ENCODE peak calls at places on chromosomes 11 and 22, in eight cellular contexts. C, F, N, Y, G, V, T and R are unnamed samples.
A peak's percentile ranks its signal among the peaks of the same experiment; 100 is the strongest.

GRCh38 chr22:19876941-19877625 is 22.4 kb upstream of the GNB1L start:
- DNase-seq in N (no peak), F (no peak), T (no peak), V (no peak), G (no peak), C (no peak), Y (no peak), R (no peak)

GRCh38 chr11:113296447-113297205 is 17.8 kb upstream of the TTC12 start:
- DNase-seq in F (no peak), N (no peak), G (no peak), Y (no peak), V (no peak), C (no peak), T (no peak), R (no peak)

GRCh38 chr11:77580712-77581337 is 8.9 kb upstream of the AQP11 start:
- DNase-seq in C (peak; percentile 37), V (no peak), G (no peak), Y (no peak), N (peak; percentile 17), T (no peak), F (peak; percentile 8), R (no peak)

GRCh38 chr11:69086741-69087524 is 38.2 kb downstream of the TPCN2 start:
- DNase-seq in V (no peak), Y (no peak), F (no peak), G (no peak), N (no peak), C (no peak), T (no peak), R (no peak)

GRCh38 chr22:35437038-35437437 is 37.1 kb downstream of the MCM5 start:
- DNase-seq in F (no peak), T (no peak), N (no peak), G (no peak), C (no peak), V (no peak), Y (no peak), R (peak; percentile 39)

GRCh38 chr22:20206709-20207215 is 55.9 kb upstream of the CCDC188 start:
- DNase-seq in F (no peak), T (no peak), N (no peak), G (no peak), V (peak; percentile 51), Y (no peak), C (no peak), R (peak; percentile 72)

GRCh38 chr11:31375866-31376265 is 6.2 kb downstream of the DNAJC24 start:
- DNase-seq in G (no peak), N (no peak), Y (no peak), F (no peak), C (no peak), V (no peak), T (no peak), R (no peak)

GRCh38 chr11:74592063-74592440 is 330 bp upstream of the POLD3 start:
- DNase-seq in F (no peak), G (no peak), C (no peak), T (no peak), N (no peak), Y (no peak), V (no peak), R (no peak)

GRCh38 chr11:105878510-105878909 is 143.5 kb downstream of the MSANTD4 start:
- DNase-seq in V (peak; percentile 25), C (no peak), G (no peak), T (no peak), N (no peak), F (no peak), Y (no peak), R (peak; percentile 41)

GRCh38 chr11:121892863-121893262 is 223.2 kb downstream of the BLID start:
- DNase-seq in F (no peak), G (no peak), V (no peak), T (no peak), Y (no peak), C (peak; percentile 46), N (no peak), R (no peak)

GRCh38 chr22:20438066-20438677 is 547 bp upstream of the SCARF2 start:
- DNase-seq in G (no peak), Y (no peak), T (no peak), C (peak; percentile 61), N (no peak), F (no peak), V (no peak), R (no peak)

GRCh38 chr11:58618215-58618614 is 4.2 kb upstream of the CNTF start:
- DNase-seq in C (no peak), Y (no peak), T (no peak), V (no peak), G (no peak), N (no peak), F (no peak), R (no peak)

GRCh38 chr11:125429174-125429707 is 66.8 kb downstream of the FEZ1 start:
- DNase-seq in V (peak; percentile 40), N (peak; percentile 68), T (no peak), G (peak; percentile 23), C (peak; percentile 50), Y (no peak), F (peak; percentile 46), R (peak; percentile 74)

GRCh38 chr11:3219281-3219892 is 774 bp upstream of the MRGPRG start:
- DNase-seq in Y (no peak), T (no peak), F (no peak), V (peak; percentile 0), G (no peak), N (no peak), C (no peak), R (no peak)

GRCh38 chr22:19880786-19881569 is 26.3 kb upstream of the GNB1L start:
- DNase-seq in G (no peak), T (peak; percentile 85), F (no peak), N (no peak), V (peak; percentile 22), C (peak; percentile 96), Y (no peak), R (peak; percentile 99)

GRCh38 chr11:39174965-39175364 is 2284.5 kb downstream of the LRRC4C start:
- DNase-seq in V (no peak), N (no peak), G (no peak), F (no peak), C (no peak), Y (no peak), T (no peak), R (no peak)

GRCh38 chr22:38867496-38868285 is 4.3 kb downstream of the CBX6 start:
- DNase-seq in C (no peak), T (no peak), F (no peak), G (no peak), Y (no peak), N (no peak), V (no peak), R (no peak)

GRCh38 chr11:114448749-114449484 is 9.7 kb downstream of the REXO2 start:
- DNase-seq in F (no peak), V (no peak), N (no peak), C (no peak), Y (no peak), G (no peak), T (no peak), R (no peak)

GRCh38 chr11:45025716-45026492 is 75.2 kb upstream of the TP53I11 start:
- DNase-seq in F (peak; percentile 89), N (peak; percentile 61), V (no peak), G (no peak), C (no peak), Y (no peak), T (no peak), R (no peak)

GRCh38 chr11:84648413-84648812 is 978.7 kb downstream of the DLG2 start:
- DNase-seq in Y (no peak), T (no peak), N (peak; percentile 22), G (no peak), V (no peak), C (no peak), F (no peak), R (no peak)

GRCh38 chr22:46984751-46985506 is 222.5 kb downstream of the TBC1D22A start:
- DNase-seq in G (no peak), F (peak; percentile 40), T (peak; percentile 19), N (peak; percentile 91), V (no peak), C (peak; percentile 74), Y (no peak), R (no peak)

GRCh38 chr11:123000721-123001120 is 19.1 kb upstream of the BSX start:
- DNase-seq in F (no peak), Y (no peak), N (no peak), C (no peak), V (no peak), T (no peak), G (no peak), R (no peak)

GRCh38 chr11:43984519-43985385 is 42.3 kb downstream of the C11orf96 start:
- DNase-seq in Y (no peak), G (no peak), V (no peak), F (no peak), T (no peak), N (no peak), C (no peak), R (peak; percentile 6)

GRCh38 chr11:76686261-76687079 is 15.9 kb upstream of the LRRC32 start:
- DNase-seq in N (no peak), C (no peak), G (no peak), F (no peak), T (no peak), Y (no peak), V (no peak), R (no peak)

GRCh38 chr11:33773399-33774355 is 643 bp downstream of the FBXO3 start:
- DNase-seq in N (peak; percentile 39), Y (peak; percentile 49), T (no peak), C (no peak), G (peak; percentile 41), V (peak; percentile 29), F (peak; percentile 1), R (peak; percentile 29)